ENCODE peak calls at places on chromosome 22, in four cellular contexts. A is HepG2, X is GM12878, C is H1. Z is an unnamed sample.

GRCh38 chr22:49332691-49333090 is 495.0 kb downstream of the BRD1 start:
- DNase-seq in A (no peak), X (no peak), C (no peak), Z (no peak)

GRCh38 chr22:33330534-33330933 is 272.4 kb upstream of the SYN3 start:
- DNase-seq in A (no peak), X (no peak), C (no peak), Z (no peak)

GRCh38 chr22:46984751-46985506 is 222.5 kb downstream of the TBC1D22A start:
- DNase-seq in A (no peak), X (no peak), C (no peak), Z (no peak)

GRCh38 chr22:40051322-40051721 is 56.6 kb downstream of the FAM83F start:
- DNase-seq in A (no peak), X (no peak), C (no peak), Z (no peak)

GRCh38 chr22:29478326-29479276 is 1.4 kb upstream of the NEFH start:
- DNase-seq in A (no peak), X (no peak), C (no peak), Z (no peak)

GRCh38 chr22:47154621-47155081 is 392.2 kb downstream of the TBC1D22A start:
- DNase-seq in A (no peak), X (no peak), C (no peak), Z (no peak)

GRCh38 chr22:35739642-35740041 is 22.0 kb downstream of the APOL5 start:
- DNase-seq in A (peak), X (no peak), C (no peak), Z (no peak)

GRCh38 chr22:29359469-29359868 is 28.9 kb downstream of the AP1B1 start:
- DNase-seq in A (peak), X (no peak), C (no peak), Z (no peak)

GRCh38 chr22:32422062-32422461 is 10.0 kb upstream of the RTCB start:
- DNase-seq in A (no peak), X (no peak), C (no peak), Z (no peak)

GRCh38 chr22:31872209-31872608 is 72.1 kb upstream of the YWHAH start:
- DNase-seq in A (peak), X (no peak), C (no peak), Z (no peak)

GRCh38 chr22:46500201-46500600 is 37.2 kb downstream of the CELSR1 start:
- DNase-seq in A (no peak), X (no peak), C (peak), Z (peak)

GRCh38 chr22:36327922-36328551 is 59.7 kb downstream of the MYH9 start:
- DNase-seq in A (no peak), X (no peak), C (no peak), Z (no peak)

GRCh38 chr22:25334091-25334490 is 114.7 kb downstream of the CRYBB2 start:
- DNase-seq in A (peak), X (peak), C (no peak), Z (peak)

GRCh38 chr22:45296628-45297297 is 12.0 kb downstream of the UPK3A start:
- DNase-seq in A (no peak), X (no peak), C (no peak), Z (no peak)

GRCh38 chr22:19092725-19093124 is 29.5 kb downstream of the DGCR2 start:
- DNase-seq in A (no peak), X (no peak), C (no peak), Z (no peak)

GRCh38 chr22:36279219-36279666 is 26.3 kb downstream of the APOL1 start:
- DNase-seq in A (peak), X (no peak), C (no peak), Z (no peak)

GRCh38 chr22:46024136-46024840 is 47.3 kb upstream of the WNT7B start:
- DNase-seq in A (no peak), X (no peak), C (no peak), Z (no peak)

GRCh38 chr22:46465793-46466192 is 71.6 kb downstream of the CELSR1 start:
- DNase-seq in A (no peak), X (no peak), C (no peak), Z (no peak)

GRCh38 chr22:39960791-39961746 is 872 bp downstream of the TMA7B start:
- DNase-seq in A (no peak), X (peak), C (no peak), Z (no peak)

GRCh38 chr22:42857845-42858481 is 890 bp upstream of the ARFGAP3 start:
- DNase-seq in A (peak), X (no peak), C (no peak), Z (no peak)
- TF ChIP-seq SUZ12 in A (no peak), X (no peak), C (no peak), Z (no peak)

GRCh38 chr22:41524283-41524682 is 20.0 kb downstream of the POLR3H start:
- DNase-seq in A (no peak), X (no peak), C (no peak), Z (no peak)

GRCh38 chr22:41521166-41521565 is 23.1 kb downstream of the POLR3H start:
- DNase-seq in A (no peak), X (no peak), C (no peak), Z (no peak)

GRCh38 chr22:41524809-41525449 is 19.3 kb downstream of the POLR3H start:
- DNase-seq in A (no peak), X (no peak), C (no peak), Z (no peak)

GRCh38 chr22:41523464-41524221 is 20.6 kb downstream of the POLR3H start:
- DNase-seq in A (no peak), X (no peak), C (no peak), Z (no peak)

DNA sequence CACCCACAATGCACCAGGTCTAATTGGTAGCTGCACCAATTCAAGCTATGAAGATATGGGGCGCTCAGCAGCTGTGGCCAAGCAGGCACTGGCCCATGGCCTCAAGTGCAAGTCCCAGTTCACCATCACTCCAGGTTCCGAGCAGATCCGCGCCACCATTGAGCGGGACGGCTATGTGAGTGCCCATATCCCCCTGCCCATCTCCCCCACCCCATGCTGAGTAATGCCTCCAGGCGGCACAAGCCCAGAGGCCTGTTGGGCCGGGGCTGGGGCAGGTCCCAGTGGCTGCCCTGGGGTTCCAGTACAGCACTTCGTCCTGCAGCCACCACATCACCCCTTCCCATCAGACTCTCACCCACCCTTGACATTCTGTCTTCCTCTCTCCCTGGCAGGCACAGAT is 21.5 kb downstream of the POLR3H start:
- DNase-seq in A (no peak), X (no peak), C (no peak), Z (no peak)
- H3K9ac ChIP-seq in A (no peak), X (no peak), C (no peak), Z (no peak)

GRCh38 chr22:20138417-20138738 is 6.8 kb downstream of the ZDHHC8 start:
- DNase-seq in A (no peak), X (no peak), C (no peak), Z (no peak)

GRCh38 chr22:20138868-20139267 is 7.3 kb downstream of the ZDHHC8 start:
- DNase-seq in A (no peak), X (no peak), C (no peak), Z (no peak)

GRCh38 chr22:20136603-20136873 is 4.9 kb downstream of the ZDHHC8 start:
- DNase-seq in A (no peak), X (no peak), C (no peak), Z (no peak)

GRCh38 chr22:20137113-20137512 is 5.5 kb downstream of the ZDHHC8 start:
- DNase-seq in A (no peak), X (no peak), C (no peak), Z (no peak)

DNA sequence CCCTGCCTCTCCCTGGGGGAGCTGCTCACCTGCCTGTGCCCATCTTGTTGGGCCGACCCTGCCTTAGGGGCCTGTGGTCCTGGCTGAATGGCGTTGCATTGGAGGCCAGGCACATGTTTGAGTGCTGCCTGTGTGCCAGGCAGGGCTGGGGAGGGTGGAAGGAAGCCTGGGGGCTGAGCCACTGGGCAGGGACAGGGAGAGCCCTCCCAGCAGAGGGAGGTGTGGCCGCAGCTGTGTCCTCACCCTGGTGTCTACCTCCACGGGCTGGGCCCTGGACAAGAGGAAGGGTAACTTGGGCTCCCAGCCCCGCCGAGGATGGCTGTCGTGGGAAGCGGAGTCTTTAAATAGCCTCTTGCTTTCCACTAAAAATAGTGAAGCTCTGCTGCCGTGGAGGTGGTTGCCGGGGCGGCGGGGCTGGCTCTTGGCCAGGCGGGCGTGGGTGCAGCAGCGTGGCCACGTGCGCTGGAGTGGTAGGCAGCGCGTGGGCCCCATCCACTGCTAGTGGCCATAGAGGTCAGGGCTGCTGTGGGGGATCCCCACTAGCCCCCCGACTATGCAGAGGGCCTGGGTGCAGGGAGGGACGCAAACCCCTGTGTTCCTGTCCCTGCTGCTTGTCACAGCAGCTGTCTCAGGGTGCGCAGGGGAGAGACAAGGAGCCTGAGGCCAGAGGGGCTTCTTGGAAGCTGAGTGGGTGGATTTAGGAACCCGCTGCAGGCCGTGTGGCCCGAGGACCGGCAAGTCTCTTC is 6.2 kb downstream of the ZDHHC8 start:
- DNase-seq in A (no peak), X (no peak), C (no peak), Z (no peak)
- TF ChIP-seq SUZ12 in A (no peak), X (no peak), C (no peak), Z (no peak)

GRCh38 chr22:38120359-38121110 is 10.1 kb upstream of the BAIAP2L2 start:
- DNase-seq in A (no peak), X (no peak), C (no peak), Z (no peak)
- H3K9ac ChIP-seq in A (no peak), X (no peak), C (no peak), Z (no peak)